ENCODE peak calls at places on chromosomes 11 and 22, in nine cellular contexts. S is HEK293T; P is HS-27A; L is dermis blood vessel endothelial cell; X is mucosa of gallbladder; N is amygdala; R is activated CD4-positive, CD25-positive, alpha-beta regulatory T cell treated with anti-CD3 and anti-CD28 coated beads, Interleukin-2, amount 50 U/mL, for 72 hours; K is EL; Y is lower leg skin. M is an unnamed sample.

GRCh38 chr22:27554841-27555456 is 246.6 kb downstream of the MN1 start:
- DNase-seq in S (no peak), P (no peak), L (no peak), X (no peak), N (no peak), R (no peak), K (no peak), Y (no peak), M (no peak)

GRCh38 chr11:130634981-130635473 is 186.6 kb downstream of the ADAMTS15 start:
- DNase-seq in S (no peak), P (no peak), L (peak; percentile 77), X (no peak), N (no peak), R (no peak), K (peak; percentile 75), Y (no peak), M (no peak)

GRCh38 chr22:41009222-41009948 is 58.2 kb downstream of the RBX1 start:
- DNase-seq in S (no peak), P (no peak), L (no peak), X (no peak), N (no peak), R (no peak), K (peak; percentile 77), Y (no peak), M (no peak)

GRCh38 chr11:106446961-106447360 is 369.5 kb downstream of the AASDHPPT start:
- DNase-seq in S (no peak), P (no peak), L (no peak), X (no peak), N (no peak), R (no peak), K (no peak), Y (no peak), M (no peak)

GRCh38 chr22:30486118-30486517 is 14.3 kb upstream of the SEC14L3 start:
- DNase-seq in S (no peak), P (no peak), L (no peak), X (no peak), N (no peak), R (no peak), K (no peak), Y (no peak), M (no peak)

GRCh38 chr11:121449626-121450025 is 2.5 kb upstream of the SORL1 start:
- DNase-seq in S (no peak), P (no peak), L (no peak), X (no peak), N (no peak), R (no peak), K (no peak), Y (no peak), M (no peak)

GRCh38 chr11:106381895-106382294 is 304.4 kb downstream of the AASDHPPT start:
- DNase-seq in S (no peak), P (no peak), L (no peak), X (no peak), N (no peak), R (no peak), K (peak; percentile 60), Y (no peak), M (no peak)

GRCh38 chr22:38255697-38256096 is 17.1 kb downstream of the TMEM184B start:
- DNase-seq in S (no peak), P (no peak), L (no peak), X (no peak), N (no peak), R (no peak), K (no peak), Y (no peak), M (no peak)

GRCh38 chr11:126725043-126725442 is 275.5 kb downstream of the KIRREL3 start:
- DNase-seq in S (no peak), P (no peak), L (no peak), X (no peak), N (no peak), R (no peak), K (no peak), Y (no peak), M (no peak)

GRCh38 chr11:2582436-2582931 is 117.3 kb downstream of the KCNQ1OT1 start:
- DNase-seq in S (no peak), P (no peak), L (no peak), X (no peak), N (no peak), R (peak; percentile 25), K (no peak), Y (peak; percentile 78), M (no peak)

GRCh38 chr22:42979606-42980005 is 35.3 kb downstream of the PACSIN2 start:
- DNase-seq in S (no peak), P (no peak), L (no peak), X (no peak), N (no peak), R (no peak), K (no peak), Y (no peak), M (no peak)

GRCh38 chr22:17087176-17088131 is 2.7 kb downstream of the IL17RA start:
- DNase-seq in S (no peak), P (no peak), L (peak; percentile 58), X (no peak), N (no peak), R (peak; percentile 36), K (peak; percentile 54), Y (peak; percentile 75), M (no peak)

GRCh38 chr11:72721689-72722049 is 30.5 kb downstream of the ARAP1 start:
- DNase-seq in S (peak; percentile 32), P (no peak), L (peak; percentile 52), X (no peak), N (no peak), R (peak; percentile 44), K (peak; percentile 30), Y (peak; percentile 92), M (no peak)

GRCh38 chr11:18046116-18046777 is at the start of gene TPH1:
- DNase-seq in S (no peak), P (no peak), L (peak; percentile 21), X (peak; percentile 26), N (no peak), R (no peak), K (peak; percentile 33), Y (peak; percentile 86), M (no peak)

GRCh38 chr22:29512031-29512430 is 32.0 kb downstream of the NEFH start:
- DNase-seq in S (no peak), P (no peak), L (no peak), X (no peak), N (no peak), R (no peak), K (no peak), Y (no peak), M (no peak)

GRCh38 chr11:110519816-110520215 is 90.1 kb downstream of the FDX1 start:
- DNase-seq in S (no peak), P (no peak), L (no peak), X (no peak), N (no peak), R (no peak), K (no peak), Y (no peak), M (no peak)

GRCh38 chr11:47412152-47412746 is 3.9 kb downstream of the SLC39A13 start:
- DNase-seq in S (peak; percentile 64), P (no peak), L (peak; percentile 76), X (no peak), N (no peak), R (peak; percentile 70), K (peak; percentile 52), Y (no peak), M (peak; percentile 85)

GRCh38 chr22:49624421-49625177 is 203.1 kb downstream of the BRD1 start:
- DNase-seq in S (no peak), P (no peak), L (no peak), X (no peak), N (no peak), R (no peak), K (no peak), Y (no peak), M (no peak)

GRCh38 chr11:6111635-6112034 is 4.2 kb downstream of the OR56B4 start:
- DNase-seq in S (no peak), P (no peak), L (no peak), X (no peak), N (no peak), R (no peak), K (no peak), Y (no peak), M (no peak)

GRCh38 chr11:106288988-106289387 is 211.5 kb downstream of the AASDHPPT start:
- DNase-seq in S (no peak), P (no peak), L (no peak), X (no peak), N (no peak), R (no peak), K (no peak), Y (no peak), M (no peak)

GRCh38 chr11:46127150-46127638 is 5.9 kb upstream of the PHF21A start:
- DNase-seq in S (peak; percentile 42), P (peak; percentile 75), L (no peak), X (no peak), N (no peak), R (no peak), K (peak; percentile 85), Y (no peak), M (peak; percentile 89)

GRCh38 chr11:64844330-64845124 is at the start of gene CDC42BPG:
- DNase-seq in S (peak; percentile 80), P (no peak), L (peak; percentile 78), X (peak; percentile 78), N (no peak), R (peak; percentile 62), K (peak; percentile 68), Y (no peak), M (peak; percentile 81)

GRCh38 chr22:38572065-38572464 is 2.1 kb upstream of the DMC1 start:
- DNase-seq in S (peak; percentile 53), P (no peak), L (peak; percentile 76), X (peak; percentile 46), N (no peak), R (no peak), K (peak; percentile 51), Y (no peak), M (peak; percentile 46)

GRCh38 chr11:34633990-34634725 is 13.3 kb downstream of the EHF start:
- DNase-seq in S (no peak), P (peak; percentile 49), L (no peak), X (no peak), N (no peak), R (no peak), K (peak; percentile 62), Y (no peak), M (no peak)

GRCh38 chr11:77883775-77884174 is 62.8 kb downstream of the AAMDC start:
- DNase-seq in S (no peak), P (no peak), L (no peak), X (no peak), N (no peak), R (no peak), K (no peak), Y (no peak), M (no peak)

GRCh38 chr11:5684627-5685362 is at the start of gene TRIM5:
- DNase-seq in S (peak; percentile 74), P (peak; percentile 91), L (peak; percentile 99), X (peak; percentile 91), N (peak; percentile 21), R (peak; percentile 66), K (peak; percentile 98), Y (peak; percentile 96), M (peak; percentile 92)

GRCh38 chr11:29448246-29448877 is 568.5 kb downstream of the KCNA4 start:
- DNase-seq in S (peak; percentile 26), P (no peak), L (peak; percentile 66), X (no peak), N (no peak), R (no peak), K (peak; percentile 4), Y (no peak), M (peak; percentile 1)

GRCh38 chr11:68934666-68935065 is 31.0 kb downstream of the IGHMBP2 start:
- DNase-seq in S (no peak), P (no peak), L (no peak), X (no peak), N (no peak), R (no peak), K (no peak), Y (no peak), M (no peak)

GRCh38 chr11:15826008-15826650 is 530.2 kb downstream of the SOX6 start:
- DNase-seq in S (no peak), P (no peak), L (no peak), X (no peak), N (no peak), R (no peak), K (no peak), Y (no peak), M (no peak)

GRCh38 chr22:50526849-50527801 is 1.7 kb upstream of the SCO2 start:
- DNase-seq in S (no peak), P (no peak), L (no peak), X (no peak), N (no peak), R (peak; percentile 61), K (peak; percentile 40), Y (peak; percentile 93), M (peak; percentile 98)

GRCh38 chr11:69308531-69308930 is 14.6 kb downstream of the MYEOV start:
- DNase-seq in S (no peak), P (no peak), L (no peak), X (no peak), N (no peak), R (peak; percentile 28), K (no peak), Y (peak; percentile 75), M (no peak)